ENCODE peak calls at places on chromosome 4, in four cellular contexts. Q is GM12878; U is A673; N is CD8-positive, alpha-beta memory T cell. O is an unnamed sample.

GRCh38 chr4:53015681-53016080 is 153.6 kb downstream of the RASL11B start:
- DNase-seq in Q (no peak), U (peak; percentile 32), N (no peak), O (no peak)

GRCh38 chr4:6591781-6592180 is 16.8 kb downstream of the MAN2B2 start:
- DNase-seq in Q (no peak), U (no peak), N (no peak), O (no peak)

GRCh38 chr4:41349021-41349420 is 92.3 kb downstream of the UCHL1 start:
- DNase-seq in Q (no peak), U (no peak), N (no peak), O (no peak)

GRCh38 chr4:144564358-144564757 is 81.6 kb upstream of the HHIP start:
- DNase-seq in Q (no peak), U (no peak), N (no peak), O (no peak)

GRCh38 chr4:89303177-89303576 is 4.4 kb downstream of the GPRIN3 start:
- DNase-seq in Q (no peak), U (no peak), N (peak; percentile 39), O (peak; percentile 85)

GRCh38 chr4:155966171-155966570 is 12.5 kb upstream of the CTSO start:
- DNase-seq in Q (no peak), U (no peak), N (no peak), O (no peak)

GRCh38 chr4:84691170-84691691 is 108.3 kb downstream of the CDS1 start:
- DNase-seq in Q (no peak), U (peak; percentile 24), N (no peak), O (no peak)

GRCh38 chr4:126591583-126591982 is 1041.2 kb upstream of the INTU start:
- DNase-seq in Q (no peak), U (no peak), N (no peak), O (no peak)

GRCh38 chr4:110196871-110197420 is 1.5 kb downstream of the ELOVL6 start:
- DNase-seq in Q (no peak), U (no peak), N (peak; percentile 42), O (peak; percentile 63)

GRCh38 chr4:145061325-145061920 is 36.6 kb downstream of the ANAPC10 start:
- DNase-seq in Q (no peak), U (peak; percentile 69), N (no peak), O (peak; percentile 41)

GRCh38 chr4:75497133-75497532 is 17.1 kb downstream of the RCHY1 start:
- DNase-seq in Q (no peak), U (no peak), N (no peak), O (no peak)

GRCh38 chr4:48896845-48897244 is 9.7 kb downstream of the OCIAD2 start:
- DNase-seq in Q (no peak), U (no peak), N (no peak), O (no peak)

GRCh38 chr4:54090804-54091623 is 8.9 kb upstream of the GSX2 start:
- DNase-seq in Q (no peak), U (no peak), N (no peak), O (no peak)

GRCh38 chr4:109811707-109812106 is 3.9 kb upstream of the GAR1 start:
- DNase-seq in Q (no peak), U (no peak), N (no peak), O (no peak)

GRCh38 chr4:67885727-67886126 is 1.9 kb upstream of the TMPRSS11D start:
- DNase-seq in Q (no peak), U (peak; percentile 1), N (no peak), O (no peak)

GRCh38 chr4:24686866-24687672 is 102.7 kb upstream of the DHX15 start:
- DNase-seq in Q (no peak), U (peak; percentile 11), N (no peak), O (no peak)

GRCh38 chr4:78642934-78643333 is 91.4 kb downstream of the ANXA3 start:
- DNase-seq in Q (no peak), U (no peak), N (no peak), O (no peak)

GRCh38 chr4:155809835-155810234 is 51.0 kb downstream of the GUCY1B1 start:
- DNase-seq in Q (peak; percentile 55), U (peak; percentile 90), N (no peak), O (peak; percentile 37)

GRCh38 chr4:159010563-159011260 is 92.2 kb upstream of the RAPGEF2 start:
- DNase-seq in Q (no peak), U (no peak), N (no peak), O (no peak)

GRCh38 chr4:68175562-68176155 is 46.0 kb upstream of the TMPRSS11F start:
- DNase-seq in Q (peak; percentile 20), U (peak; percentile 57), N (no peak), O (peak; percentile 14)

GRCh38 chr4:151568966-151569365 is 160.0 kb downstream of the FHIP1A start:
- DNase-seq in Q (no peak), U (no peak), N (no peak), O (no peak)

DNA sequence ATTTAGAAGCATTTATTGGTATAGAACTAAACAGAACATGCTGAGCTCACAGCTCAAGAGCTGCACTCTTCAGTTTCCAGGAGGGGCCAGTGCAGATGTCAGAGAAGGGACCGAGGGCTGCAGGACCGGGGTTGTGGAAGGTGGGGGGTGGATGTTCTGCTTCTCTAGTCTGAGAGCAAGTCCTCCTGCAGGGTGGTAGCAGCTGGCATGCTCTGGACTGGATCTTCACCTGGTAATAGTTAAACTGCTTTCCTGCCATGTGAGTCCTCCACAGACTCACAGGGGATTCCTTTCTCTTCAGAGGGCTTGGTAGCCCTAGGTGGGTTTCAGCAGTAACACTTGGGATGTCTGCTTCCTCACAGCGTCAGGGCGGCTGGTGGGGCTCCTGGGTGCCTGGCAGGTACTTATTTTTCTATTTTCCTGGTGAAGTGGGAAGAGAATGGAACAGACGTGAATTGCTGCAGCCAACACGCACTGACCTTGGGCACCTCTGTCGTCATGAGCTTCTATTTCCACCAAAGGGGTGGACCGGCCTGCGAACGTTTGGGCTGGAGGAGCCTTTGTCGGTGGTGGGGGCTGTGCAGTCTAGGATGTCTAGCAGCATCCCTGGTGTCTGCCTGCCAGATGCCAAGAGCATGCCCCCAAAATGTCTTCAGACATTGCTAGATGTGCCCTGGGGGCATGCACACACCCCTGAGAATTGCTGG is 2.5 kb downstream of the MAEA start:
- DNase-seq in Q (no peak), U (no peak), N (no peak), O (no peak)
- H3K4me3 ChIP-seq in Q (no peak overlapping the region), U (no peak overlapping the region), N (no peak overlapping the region), O (no peak overlapping the region)

GRCh38 chr4:7971159-7971631 is 31.5 kb upstream of the AFAP1 start:
- DNase-seq in Q (no peak), U (no peak), N (no peak), O (no peak)
- H3K4me1 ChIP-seq in Q (peaks cover 28% of the 10 kb centered on the region), U (peaks cover 25% of the 10 kb centered on the region), N (peaks cover 50% of the 10 kb centered on the region), O (peaks cover 60% of the 10 kb centered on the region)

GRCh38 chr4:4390046-4390445 is 3.1 kb downstream of the NSG1 start:
- DNase-seq in Q (no peak), U (no peak), N (no peak), O (no peak)

GRCh38 chr4:4392501-4393183 is 5.7 kb downstream of the NSG1 start:
- DNase-seq in Q (no peak), U (no peak), N (no peak), O (no peak)

GRCh38 chr4:4391866-4392265 is 5.0 kb downstream of the NSG1 start:
- DNase-seq in Q (no peak), U (no peak), N (no peak), O (no peak)

GRCh38 chr4:4388836-4389575 is 2.1 kb downstream of the NSG1 start:
- DNase-seq in Q (no peak), U (no peak), N (no peak), O (no peak)

DNA sequence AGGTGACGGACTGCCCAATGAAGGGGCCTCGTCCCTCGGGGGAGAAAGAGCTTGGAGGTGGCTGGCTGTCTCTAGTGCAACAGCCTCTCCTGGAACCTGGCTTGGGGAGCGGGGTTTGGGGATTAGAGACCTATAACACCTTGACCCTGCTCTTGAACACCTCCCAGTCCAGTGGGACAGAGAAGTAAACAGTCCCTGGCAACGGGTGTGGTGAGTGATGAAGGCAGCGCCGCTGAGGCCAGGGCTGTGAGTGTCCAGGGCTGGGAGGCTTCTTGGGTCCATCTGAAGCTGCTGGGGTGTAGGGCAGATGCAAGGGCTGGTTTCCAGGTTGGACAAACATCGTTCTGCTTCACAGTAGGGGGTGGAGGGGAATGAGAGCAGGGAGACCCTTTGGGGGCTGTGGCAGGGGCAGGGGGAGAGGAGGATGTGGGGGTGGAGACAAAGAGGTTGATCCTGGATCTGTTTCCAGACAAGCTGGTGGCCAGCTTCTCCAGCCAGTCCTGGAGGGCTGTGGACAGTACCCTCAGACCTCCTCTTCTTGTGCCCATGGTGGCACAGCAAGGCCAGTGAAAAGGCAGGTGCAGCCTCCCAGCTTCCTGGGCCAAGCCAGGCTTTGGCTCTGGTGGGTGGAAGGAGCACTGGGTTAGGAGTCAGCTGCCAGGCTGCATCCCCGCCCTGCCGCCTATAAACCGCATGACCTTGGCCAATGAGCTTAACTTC is 3.8 kb downstream of the NSG1 start:
- DNase-seq in Q (no peak), U (no peak), N (no peak), O (no peak)
- H3K27me3 ChIP-seq in Q (peaks cover 7% of the 10 kb centered on the region), U (peaks cover 40% of the 10 kb centered on the region), N (no peaks in the 10 kb centered on the region), O (no peaks in the 10 kb centered on the region)

GRCh38 chr4:174834477-174834876 is 5.4 kb upstream of the GLRA3 start:
- DNase-seq in Q (no peak), U (no peak), N (no peak), O (no peak)

GRCh38 chr4:174826660-174827059 is 2.4 kb downstream of the GLRA3 start:
- DNase-seq in Q (no peak), U (no peak), N (no peak), O (no peak)

DNA sequence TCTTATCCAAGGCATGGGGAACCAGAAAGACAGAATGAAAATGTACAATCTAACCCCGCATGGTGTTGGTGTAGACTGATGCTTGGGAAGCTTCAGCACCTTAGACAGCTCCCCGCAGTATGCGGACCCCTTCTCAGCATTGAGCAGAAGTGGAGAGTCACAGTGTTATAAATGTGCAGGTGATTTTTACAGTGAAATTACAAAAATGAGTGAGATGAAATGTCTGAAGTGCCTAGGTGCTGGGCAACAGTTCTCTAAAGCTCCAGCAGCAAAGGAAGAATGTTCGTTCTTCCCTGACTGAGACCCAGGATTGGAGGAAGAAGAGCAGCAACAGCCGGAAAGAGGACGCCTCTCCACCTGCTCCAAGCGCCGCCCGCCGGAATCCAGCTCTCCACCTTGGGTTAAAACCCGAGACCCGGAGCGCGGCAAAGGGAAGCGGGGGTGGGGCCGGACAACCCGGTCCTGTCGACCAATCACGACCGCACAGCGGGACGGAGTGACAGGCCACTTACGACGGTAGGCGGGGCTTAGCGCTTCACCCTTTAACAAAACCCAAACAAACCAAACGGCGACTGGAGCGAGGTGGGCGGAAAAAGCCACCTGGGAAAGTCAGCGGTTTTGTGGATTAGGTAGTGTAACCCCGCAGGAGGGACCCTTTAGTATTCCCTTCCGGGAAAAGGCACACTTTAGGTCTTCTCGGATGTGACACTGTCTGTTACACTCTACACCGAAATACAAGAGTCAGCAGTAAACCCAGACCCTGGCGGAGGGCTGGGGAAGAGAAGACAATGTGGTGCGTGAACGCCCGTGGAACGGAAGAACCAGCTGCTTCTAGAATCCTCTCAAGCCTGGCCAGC is at the start of gene GLRA3:
- DNase-seq in Q (no peak), U (peak; percentile 69), N (peak; percentile 1), O (no peak)
- H3K4me3 ChIP-seq in Q (peak within 1 kb of the TSS; percentile 47), U (peak within 1 kb of the TSS; percentile 37), N (no peak within 1 kb of the TSS), O (no peak within 1 kb of the TSS)

GRCh38 chr4:112894951-112895350 is 154.5 kb upstream of the ANK2 start:
- DNase-seq in Q (no peak), U (no peak), N (no peak), O (no peak)
- H3K4me1 ChIP-seq in Q (no peaks in the 10 kb centered on the region), U (peaks cover 15% of the 10 kb centered on the region), N (no peaks in the 10 kb centered on the region), O (no peaks in the 10 kb centered on the region)